ENCODE peak calls at places on chromosomes 3 and 15, in five cellular contexts. L, B, H, P and X are unnamed samples.

GRCh38 chr3:61772439-61772838 is 211.1 kb downstream of the PTPRG start:
- DNase-seq in B (no peak), H (no peak), L (no peak), P (no peak), X (no peak)

GRCh38 chr3:65561617-65562016 is 477.1 kb downstream of the MAGI1 start:
- DNase-seq in B (no peak), P (no peak), L (no peak), H (no peak), X (no peak)

GRCh38 chr15:29034151-29034550 is 148.4 kb downstream of the APBA2 start:
- DNase-seq in L (no peak), P (no peak), B (peak; percentile 79), H (no peak), X (no peak)

GRCh38 chr15:89299896-89300295 is 34.7 kb downstream of the POLG start:
- DNase-seq in H (no peak), B (no peak), P (no peak), L (no peak), X (no peak)

GRCh38 chr3:25945836-25946235 is 155.9 kb downstream of the OXSM start:
- DNase-seq in P (no peak), H (no peak), L (no peak), B (no peak), X (no peak)

GRCh38 chr3:195129644-195130492 is 141.1 kb downstream of the XXYLT1 start:
- DNase-seq in L (no peak), B (no peak), P (no peak), H (no peak), X (no peak)

GRCh38 chr15:90160781-90161727 is 40.1 kb upstream of the SEMA4B start:
- DNase-seq in P (peak; percentile 79), H (no peak), L (peak; percentile 84), B (no peak), X (no peak)

GRCh38 chr3:50885491-50885890 is 210.8 kb downstream of the DOCK3 start:
- DNase-seq in B (no peak), L (no peak), H (no peak), P (peak; percentile 80), X (no peak)

GRCh38 chr3:114383875-114384557 is 90.2 kb downstream of the TIGIT start:
- DNase-seq in P (peak; percentile 89), L (peak; percentile 88), H (peak; percentile 25), B (no peak), X (peak; percentile 53)

GRCh38 chr15:45376300-45376928 is 1.9 kb downstream of the GATM start:
- DNase-seq in B (no peak), L (no peak), P (no peak), H (no peak), X (no peak)

GRCh38 chr3:54999159-54999558 is 71.3 kb upstream of the LRTM1 start:
- DNase-seq in L (no peak), B (peak; percentile 66), P (peak; percentile 92), H (no peak), X (no peak)

GRCh38 chr3:45145223-45145622 is 955 bp downstream of the CDCP1 start:
- DNase-seq in B (no peak), P (peak; percentile 42), H (no peak), L (no peak), X (no peak)

GRCh38 chr15:43514241-43515057 is 3.0 kb upstream of the MAP1A start:
- DNase-seq in B (no peak), L (no peak), H (no peak), P (peak; percentile 87), X (no peak)

GRCh38 chr15:99442268-99442897 is 123.4 kb upstream of the MEF2A start:
- DNase-seq in H (no peak), B (peak; percentile 91), L (peak; percentile 50), P (no peak), X (no peak)

GRCh38 chr3:157493627-157494550 is 9.3 kb downstream of the VEPH1 start:
- DNase-seq in B (no peak), H (no peak), L (no peak), P (peak; percentile 69), X (no peak)

GRCh38 chr15:98715890-98716443 is 67.6 kb downstream of the IGF1R start:
- DNase-seq in H (no peak), B (no peak), L (no peak), P (no peak), X (no peak)

GRCh38 chr15:42215854-42216829 is 8.0 kb upstream of the VPS39 start:
- DNase-seq in B (no peak), P (no peak), H (no peak), L (no peak), X (no peak)

GRCh38 chr15:41010335-41010734 is 57.1 kb downstream of the CHAC1 start:
- DNase-seq in H (no peak), P (no peak), L (peak; percentile 53), B (no peak), X (no peak)

GRCh38 chr15:63763476-63764123 is 70.1 kb downstream of the HERC1 start:
- DNase-seq in B (no peak), H (no peak), P (no peak), L (no peak), X (no peak)

GRCh38 chr3:171028025-171028778 is 1.7 kb upstream of the SLC2A2 start:
- DNase-seq in H (no peak), B (no peak), L (peak; percentile 79), P (peak; percentile 87), X (peak; percentile 5)

GRCh38 chr3:146504546-146505197 is 35.3 kb upstream of the PLSCR2 start:
- DNase-seq in L (no peak), P (peak; percentile 68), H (no peak), B (no peak), X (no peak)

GRCh38 chr3:122284486-122284885 is 40.6 kb upstream of the CSTA start:
- DNase-seq in B (peak; percentile 74), H (no peak), P (no peak), L (no peak), X (no peak)

GRCh38 chr3:55621026-55621422 is 133.9 kb upstream of the WNT5A start:
- DNase-seq in H (no peak), P (no peak), L (no peak), B (no peak), X (no peak)

GRCh38 chr15:69468241-69469121 is 15.9 kb downstream of the RPLP1 start:
- DNase-seq in H (peak; percentile 18), P (no peak), L (peak; percentile 88), B (no peak), X (peak; percentile 92)

DNA sequence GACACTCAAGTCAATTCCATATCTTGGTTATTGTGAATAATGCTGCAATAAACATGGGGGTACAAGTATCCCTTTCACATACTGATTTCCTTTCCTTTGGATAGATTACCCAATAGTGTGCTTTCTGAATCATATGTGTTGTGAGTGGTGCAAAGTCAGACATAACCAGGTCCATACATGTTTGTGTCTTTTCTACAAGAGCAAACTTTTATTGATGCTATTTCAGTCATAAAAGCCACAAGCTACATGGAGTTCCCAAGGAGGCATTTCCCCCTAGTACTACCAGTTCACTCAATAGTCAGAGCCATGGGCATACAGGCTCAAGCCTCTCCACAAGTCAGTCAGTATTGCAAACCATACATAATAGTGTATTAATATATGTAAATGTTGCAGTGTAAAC is 10.1 kb downstream of the CEP63 start:
- DNase-seq in H (no peak), L (no peak), P (no peak), B (no peak), X (no peak)
- H3K27ac ChIP-seq in H (no peak overlapping the region), L (no peak overlapping the region), P (no peak overlapping the region), B (no peak overlapping the region), X (no peak overlapping the region)

GRCh38 chr3:16444344-16444743 is 69.2 kb downstream of the RFTN1 start:
- DNase-seq in P (no peak), H (no peak), B (no peak), L (no peak), X (no peak)

GRCh38 chr3:16448691-16449090 is 64.8 kb downstream of the RFTN1 start:
- DNase-seq in P (peak; percentile 24), H (peak; percentile 43), B (no peak), L (peak; percentile 70), X (no peak)

GRCh38 chr3:16449369-16449768 is 64.1 kb downstream of the RFTN1 start:
- DNase-seq in L (no peak), B (no peak), H (no peak), P (no peak), X (no peak)

GRCh38 chr3:16442730-16443129 is 70.8 kb downstream of the RFTN1 start:
- DNase-seq in L (no peak), H (no peak), P (no peak), B (no peak), X (no peak)

GRCh38 chr3:16447156-16447555 is 66.3 kb downstream of the RFTN1 start:
- DNase-seq in H (no peak), L (no peak), P (no peak), B (no peak), X (no peak)
- TF ChIP-seq CTCF in H (no peak), L (no peak), P (no peak), B (no peak), X (no peak)

DNA sequence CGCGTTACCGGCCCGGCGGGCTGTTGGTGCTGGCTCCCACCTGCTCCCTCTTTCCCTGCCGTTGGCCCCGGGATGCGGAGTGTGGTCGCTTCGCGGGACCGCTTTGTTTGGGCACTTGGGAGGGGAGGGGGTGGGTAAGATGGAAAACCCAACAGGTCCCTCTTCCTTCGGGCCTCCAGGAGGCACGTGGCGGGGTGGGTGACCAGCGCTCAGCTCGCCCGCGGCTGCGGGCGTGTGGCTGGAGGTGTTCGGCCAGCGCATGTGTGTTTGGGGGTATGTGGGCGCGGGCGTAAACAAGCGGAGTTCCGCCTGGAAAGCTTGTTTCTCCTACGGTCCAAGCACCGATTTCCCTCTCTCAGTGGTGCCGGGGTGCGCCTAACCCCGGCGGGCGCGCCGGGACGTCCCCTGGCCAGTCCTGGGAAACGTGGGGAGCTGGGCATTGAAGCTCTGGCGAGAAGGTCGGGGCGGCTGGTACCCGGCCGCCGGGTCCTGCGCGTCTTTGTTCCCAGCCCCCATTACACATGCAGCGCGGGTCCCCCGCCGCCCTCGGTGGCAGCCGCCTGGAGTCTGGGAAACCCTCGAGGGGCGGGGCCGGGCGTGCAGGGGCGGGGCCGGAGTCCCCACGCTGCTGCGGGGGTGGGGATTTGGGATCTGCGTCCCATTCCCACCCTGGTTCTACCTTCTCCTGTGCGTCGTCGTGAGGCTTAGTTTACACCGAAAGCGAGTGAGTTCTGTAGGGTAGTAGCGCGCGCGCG is 1.4 kb downstream of the ACVR2B start:
- DNase-seq in H (no peak), B (no peak), P (peak; percentile 89), L (peak; percentile 83), X (no peak)
- H3K27ac ChIP-seq in H (peak overlapping the region; percentile 61), B (peak overlapping the region; percentile 88), P (peak overlapping the region; percentile 91), L (peak overlapping the region; percentile 82), X (no peak overlapping the region)

GRCh38 chr15:100911086-100911485 is 8.1 kb upstream of the LRRK1 start:
- DNase-seq in H (no peak), L (peak; percentile 33), P (no peak), B (no peak), X (no peak)

GRCh38 chr15:100918034-100918689 is 995 bp upstream of the LRRK1 start:
- DNase-seq in B (no peak), P (peak; percentile 91), L (peak; percentile 93), H (peak; percentile 36), X (peak; percentile 54)

GRCh38 chr15:100918690-100919480 is at the start of gene LRRK1:
- DNase-seq in B (no peak), L (peak; percentile 66), H (no peak), P (peak; percentile 59), X (no peak)

GRCh38 chr15:100913961-100914360 is 5.2 kb upstream of the LRRK1 start:
- DNase-seq in H (no peak), L (no peak), P (no peak), B (no peak), X (no peak)

DNA sequence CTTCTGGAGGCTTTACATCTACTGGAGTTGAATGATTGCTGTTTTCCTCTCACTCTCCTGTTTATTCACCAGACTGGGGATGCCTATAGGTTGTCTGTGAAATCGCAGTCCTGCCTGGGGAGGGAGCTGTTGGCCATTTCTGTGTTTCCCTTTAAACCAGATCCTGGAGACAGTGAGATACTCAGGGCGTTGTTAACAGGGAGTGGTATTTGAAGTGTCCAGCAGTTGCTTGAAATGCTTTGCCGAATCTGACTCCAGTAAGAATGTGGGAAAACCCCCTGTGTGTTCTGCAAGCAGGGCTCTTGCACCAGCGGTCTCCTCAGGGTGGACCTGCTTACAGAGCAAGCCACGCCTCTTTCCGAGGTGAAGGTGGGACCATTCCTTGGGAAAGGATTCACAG is 4.3 kb upstream of the LRRK1 start:
- DNase-seq in L (no peak), P (peak; percentile 82), H (no peak), B (no peak), X (no peak)
- TF ChIP-seq CTCF in L (no peak), P (peak; percentile 63), H (no peak), B (no peak), X (no peak)